ENCODE peak calls at places on chromosomes 5 and 9, in seven cellular contexts. One of them, this sample, is unnamed.

GRCh38 chr9:70407081-70407503 is 7.4 kb downstream of the KLF9 start:
- DNase-seq in fibroblast of lung: peak
- DNase-seq in PC-3: no peak
- DNase-seq in HCT116: no peak
- DNase-seq in astrocyte: peak
- DNase-seq in GM23338: peak
- DNase-seq in GM12878: no peak
- DNase-seq in this sample: no peak

GRCh38 chr9:91059713-91060112 is 258.1 kb downstream of the SYK start:
- DNase-seq in GM23338: no peak
- DNase-seq in astrocyte: no peak
- DNase-seq in PC-3: peak
- DNase-seq in GM12878: no peak
- DNase-seq in fibroblast of lung: no peak
- DNase-seq in HCT116: no peak
- DNase-seq in this sample: no peak

GRCh38 chr9:110308504-110309109 is 29.1 kb downstream of the TXNDC8 start:
- DNase-seq in astrocyte: no peak
- DNase-seq in fibroblast of lung: no peak
- DNase-seq in HCT116: no peak
- DNase-seq in GM23338: no peak
- DNase-seq in PC-3: no peak
- DNase-seq in GM12878: no peak
- DNase-seq in this sample: peak

GRCh38 chr5:81965510-81965909 is 6.3 kb upstream of the ATG10 start:
- DNase-seq in fibroblast of lung: no peak
- DNase-seq in astrocyte: no peak
- DNase-seq in HCT116: no peak
- DNase-seq in GM23338: no peak
- DNase-seq in GM12878: no peak
- DNase-seq in PC-3: peak
- DNase-seq in this sample: no peak

GRCh38 chr9:126395439-126396212 is 69.0 kb downstream of the MVB12B start:
- DNase-seq in GM12878: no peak
- DNase-seq in fibroblast of lung: peak
- DNase-seq in PC-3: peak
- DNase-seq in GM23338: no peak
- DNase-seq in astrocyte: peak
- DNase-seq in HCT116: peak
- DNase-seq in this sample: no peak

GRCh38 chr5:160567031-160567705 is 145.5 kb downstream of the PTTG1 start:
- DNase-seq in fibroblast of lung: no peak
- DNase-seq in HCT116: no peak
- DNase-seq in GM23338: no peak
- DNase-seq in astrocyte: no peak
- DNase-seq in GM12878: no peak
- DNase-seq in PC-3: no peak
- DNase-seq in this sample: no peak

GRCh38 chr5:137036630-137037029 is 462.5 kb downstream of the SPOCK1 start:
- DNase-seq in GM23338: peak
- DNase-seq in fibroblast of lung: no peak
- DNase-seq in astrocyte: no peak
- DNase-seq in PC-3: no peak
- DNase-seq in HCT116: no peak
- DNase-seq in GM12878: no peak
- DNase-seq in this sample: no peak

GRCh38 chr5:69414885-69415583 is at the start of gene MARVELD2:
- DNase-seq in fibroblast of lung: peak
- DNase-seq in GM12878: no peak
- DNase-seq in GM23338: peak
- DNase-seq in HCT116: peak
- DNase-seq in astrocyte: peak
- DNase-seq in PC-3: peak
- DNase-seq in this sample: peak

GRCh38 chr5:131634666-131634995 is 398 bp downstream of the RAPGEF6 start:
- DNase-seq in PC-3: peak
- DNase-seq in HCT116: peak
- DNase-seq in GM23338: peak
- DNase-seq in astrocyte: peak
- DNase-seq in GM12878: no peak
- DNase-seq in fibroblast of lung: peak
- DNase-seq in this sample: peak

GRCh38 chr9:18447131-18447530 is 26.8 kb upstream of the ADAMTSL1 start:
- DNase-seq in fibroblast of lung: peak
- DNase-seq in GM12878: no peak
- DNase-seq in astrocyte: peak
- DNase-seq in GM23338: no peak
- DNase-seq in HCT116: no peak
- DNase-seq in PC-3: peak
- DNase-seq in this sample: no peak

GRCh38 chr5:31366941-31367340 is 165.0 kb downstream of the DROSHA start:
- DNase-seq in fibroblast of lung: peak
- DNase-seq in PC-3: no peak
- DNase-seq in GM12878: no peak
- DNase-seq in astrocyte: peak
- DNase-seq in HCT116: no peak
- DNase-seq in GM23338: no peak
- DNase-seq in this sample: no peak

GRCh38 chr5:177607452-177608192 is 7.7 kb downstream of the B4GALT7 start:
- DNase-seq in HCT116: no peak
- DNase-seq in astrocyte: peak
- DNase-seq in fibroblast of lung: peak
- DNase-seq in GM12878: no peak
- DNase-seq in GM23338: peak
- DNase-seq in PC-3: peak
- DNase-seq in this sample: peak

GRCh38 chr5:167877319-167877718 is 414.1 kb upstream of the WWC1 start:
- DNase-seq in astrocyte: no peak
- DNase-seq in GM12878: no peak
- DNase-seq in GM23338: no peak
- DNase-seq in fibroblast of lung: no peak
- DNase-seq in PC-3: no peak
- DNase-seq in HCT116: no peak
- DNase-seq in this sample: no peak

GRCh38 chr5:154071799-154072781 is 33.3 kb downstream of the MFAP3 start:
- DNase-seq in GM23338: peak
- DNase-seq in HCT116: peak
- DNase-seq in fibroblast of lung: peak
- DNase-seq in astrocyte: peak
- DNase-seq in GM12878: peak
- DNase-seq in PC-3: peak
- DNase-seq in this sample: peak

GRCh38 chr5:101534486-101535110 is 631.5 kb upstream of the ST8SIA4 start:
- DNase-seq in GM23338: no peak
- DNase-seq in astrocyte: peak
- DNase-seq in PC-3: no peak
- DNase-seq in fibroblast of lung: peak
- DNase-seq in HCT116: no peak
- DNase-seq in GM12878: no peak
- DNase-seq in this sample: no peak

GRCh38 chr9:131422241-131422792 is 28.4 kb downstream of the PRRC2B start:
- DNase-seq in GM12878: no peak
- DNase-seq in PC-3: peak
- DNase-seq in HCT116: no peak
- DNase-seq in fibroblast of lung: no peak
- DNase-seq in GM23338: no peak
- DNase-seq in astrocyte: no peak
- DNase-seq in this sample: no peak

GRCh38 chr5:75018805-75019587 is 33.4 kb downstream of the GCNT4 start:
- DNase-seq in HCT116: no peak
- DNase-seq in GM23338: no peak
- DNase-seq in fibroblast of lung: no peak
- DNase-seq in astrocyte: no peak
- DNase-seq in PC-3: no peak
- DNase-seq in GM12878: no peak
- DNase-seq in this sample: no peak

GRCh38 chr9:120524852-120525251 is 55.1 kb downstream of the CDK5RAP2 start:
- DNase-seq in HCT116: no peak
- DNase-seq in GM12878: no peak
- DNase-seq in GM23338: no peak
- DNase-seq in PC-3: no peak
- DNase-seq in fibroblast of lung: no peak
- DNase-seq in astrocyte: no peak
- DNase-seq in this sample: no peak

GRCh38 chr9:98172604-98173003 is 19.8 kb downstream of the CORO2A start:
- DNase-seq in fibroblast of lung: no peak
- DNase-seq in HCT116: no peak
- DNase-seq in astrocyte: no peak
- DNase-seq in GM12878: no peak
- DNase-seq in PC-3: peak
- DNase-seq in GM23338: peak
- DNase-seq in this sample: peak

GRCh38 chr9:120935383-120935857 is 8.8 kb upstream of the TRAF1 start:
- DNase-seq in astrocyte: peak
- DNase-seq in fibroblast of lung: peak
- DNase-seq in GM23338: no peak
- DNase-seq in PC-3: peak
- DNase-seq in HCT116: no peak
- DNase-seq in GM12878: no peak
- DNase-seq in this sample: no peak

GRCh38 chr5:2276101-2276500 is 393.4 kb upstream of the IRX4 start:
- DNase-seq in HCT116: no peak
- DNase-seq in PC-3: no peak
- DNase-seq in fibroblast of lung: no peak
- DNase-seq in GM23338: no peak
- DNase-seq in astrocyte: no peak
- DNase-seq in GM12878: no peak
- DNase-seq in this sample: no peak

GRCh38 chr5:74502479-74502950 is 138.0 kb downstream of the ENC1 start:
- DNase-seq in GM12878: no peak
- DNase-seq in astrocyte: no peak
- DNase-seq in HCT116: no peak
- DNase-seq in PC-3: no peak
- DNase-seq in fibroblast of lung: no peak
- DNase-seq in GM23338: no peak
- DNase-seq in this sample: peak

GRCh38 chr9:15308511-15308910 is 1.5 kb upstream of the TTC39B start:
- DNase-seq in GM23338: no peak
- DNase-seq in fibroblast of lung: peak
- DNase-seq in HCT116: no peak
- DNase-seq in astrocyte: peak
- DNase-seq in GM12878: no peak
- DNase-seq in PC-3: peak
- DNase-seq in this sample: no peak

GRCh38 chr5:88666761-88667186 is 216.2 kb downstream of the MEF2C start:
- DNase-seq in GM23338: peak
- DNase-seq in GM12878: no peak
- DNase-seq in HCT116: no peak
- DNase-seq in fibroblast of lung: peak
- DNase-seq in astrocyte: peak
- DNase-seq in PC-3: peak
- DNase-seq in this sample: no peak

GRCh38 chr9:30065888-30066287 is 2318.6 kb upstream of the ACO1 start:
- DNase-seq in HCT116: peak
- DNase-seq in fibroblast of lung: no peak
- DNase-seq in astrocyte: no peak
- DNase-seq in PC-3: peak
- DNase-seq in GM12878: no peak
- DNase-seq in GM23338: no peak
- DNase-seq in this sample: peak

GRCh38 chr9:120561699-120562098 is 18.3 kb downstream of the CDK5RAP2 start:
- DNase-seq in GM12878: no peak
- DNase-seq in astrocyte: no peak
- DNase-seq in fibroblast of lung: no peak
- DNase-seq in PC-3: no peak
- DNase-seq in GM23338: no peak
- DNase-seq in HCT116: no peak
- DNase-seq in this sample: no peak

GRCh38 chr5:151038801-151039238 is 18.4 kb downstream of the GPX3 start:
- DNase-seq in astrocyte: no peak
- DNase-seq in fibroblast of lung: peak
- DNase-seq in GM12878: no peak
- DNase-seq in PC-3: peak
- DNase-seq in HCT116: no peak
- DNase-seq in GM23338: no peak
- DNase-seq in this sample: no peak

DNA sequence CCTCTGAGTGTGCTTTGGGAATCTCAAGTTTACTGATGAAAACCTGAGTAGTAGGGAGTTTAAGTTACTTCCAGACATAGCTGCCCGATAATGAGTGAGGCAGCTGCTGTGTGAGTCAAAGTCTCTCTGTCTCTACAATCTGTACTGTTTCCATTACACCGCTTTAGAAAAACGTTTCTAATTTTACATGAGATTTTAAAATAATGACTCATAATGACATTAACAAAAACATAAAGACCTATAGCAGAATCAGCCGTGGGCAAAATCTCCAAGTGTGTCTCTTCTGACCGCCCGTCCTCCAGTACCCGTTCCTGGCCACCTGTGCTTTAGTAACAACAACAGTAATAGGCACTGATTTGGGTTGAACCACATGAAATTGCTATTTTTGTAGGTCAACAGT is 69.6 kb upstream of the PRRC1 start:
- DNase-seq in fibroblast of lung: peak
- DNase-seq in astrocyte: peak
- DNase-seq in GM12878: no peak
- DNase-seq in GM23338: no peak
- DNase-seq in HCT116: no peak
- DNase-seq in PC-3: no peak
- DNase-seq in this sample: no peak
- H2AFZ ChIP-seq in fibroblast of lung: no peak
- H2AFZ ChIP-seq in astrocyte: peak
- H2AFZ ChIP-seq in GM12878: no peak
- H2AFZ ChIP-seq in GM23338: no peak
- H2AFZ ChIP-seq in HCT116: no peak
- H2AFZ ChIP-seq in PC-3: no peak
- H2AFZ ChIP-seq in this sample: no peak

GRCh38 chr9:95511952-95512750 is 4.6 kb downstream of the PTCH1 start:
- DNase-seq in GM12878: no peak
- DNase-seq in GM23338: peak
- DNase-seq in HCT116: no peak
- DNase-seq in fibroblast of lung: no peak
- DNase-seq in astrocyte: no peak
- DNase-seq in PC-3: peak
- DNase-seq in this sample: no peak
- TF ChIP-seq EZH2 in GM12878: no peak
- TF ChIP-seq EZH2 in GM23338: peak
- TF ChIP-seq EZH2 in HCT116: no peak
- TF ChIP-seq EZH2 in fibroblast of lung: no peak
- TF ChIP-seq EZH2 in astrocyte: no peak
- TF ChIP-seq EZH2 in PC-3: no peak
- TF ChIP-seq EZH2 in this sample: no peak

GRCh38 chr5:39091940-39092580 is 17.9 kb upstream of the RICTOR start:
- DNase-seq in HCT116: no peak
- DNase-seq in GM23338: no peak
- DNase-seq in GM12878: no peak
- DNase-seq in PC-3: no peak
- DNase-seq in fibroblast of lung: no peak
- DNase-seq in astrocyte: no peak
- DNase-seq in this sample: no peak
- H2AFZ ChIP-seq in HCT116: peak
- H2AFZ ChIP-seq in GM23338: peak
- H2AFZ ChIP-seq in GM12878: no peak
- H2AFZ ChIP-seq in PC-3: no peak
- H2AFZ ChIP-seq in fibroblast of lung: no peak
- H2AFZ ChIP-seq in astrocyte: no peak
- H2AFZ ChIP-seq in this sample: peak

DNA sequence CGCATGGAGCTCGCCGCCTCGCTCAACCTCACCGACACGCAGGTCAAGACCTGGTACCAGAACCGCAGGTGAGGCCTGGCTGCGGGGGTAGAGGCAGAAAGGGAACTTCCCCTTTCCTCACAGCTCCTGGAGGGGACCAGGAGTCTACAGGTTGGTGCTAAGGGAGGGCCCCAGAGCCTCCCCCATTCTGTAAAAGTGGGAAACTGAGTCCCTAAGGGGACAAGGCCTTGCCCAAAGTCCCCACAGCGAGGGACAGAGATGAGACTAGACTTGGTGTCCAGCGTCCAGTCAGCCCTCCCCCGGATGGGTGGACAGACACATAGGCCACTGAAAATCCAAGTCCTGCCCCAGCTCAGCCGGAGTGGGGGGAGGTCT is 5.1 kb downstream of the BARHL1 start:
- DNase-seq in HCT116: no peak
- DNase-seq in GM12878: no peak
- DNase-seq in GM23338: no peak
- DNase-seq in astrocyte: no peak
- DNase-seq in fibroblast of lung: no peak
- DNase-seq in PC-3: no peak
- DNase-seq in this sample: no peak
- TF ChIP-seq EZH2 in HCT116: no peak
- TF ChIP-seq EZH2 in GM12878: no peak
- TF ChIP-seq EZH2 in GM23338: no peak
- TF ChIP-seq EZH2 in astrocyte: peak
- TF ChIP-seq EZH2 in fibroblast of lung: peak
- TF ChIP-seq EZH2 in PC-3: no peak
- TF ChIP-seq EZH2 in this sample: no peak